ENCODE peak calls at places on chromosomes 11 and 22, in six cellular contexts. J is left ventricle myocardium inferior, C is cardiac muscle cell, K is PC-9, S is upper lobe of right lung, P is stomach. F is an unnamed sample. For H3K4me1 and H3K36me3, the result is how much of the 10 kb centered on the place peaks cover.

GRCh38 chr11:75142714-75143419 is 8.0 kb upstream of the SLCO2B1 start:
- DNase-seq in J (peak), C (peak), K (no peak), S (peak), P (peak), F (peak)

GRCh38 chr11:20026629-20027545 is 133.4 kb downstream of the DBX1 start:
- DNase-seq in J (no peak), C (no peak), K (peak), S (no peak), P (peak), F (no peak)

GRCh38 chr22:43218786-43219185 is 31.9 kb upstream of the TTLL12 start:
- DNase-seq in J (no peak), C (no peak), K (no peak), S (no peak), P (no peak), F (no peak)

GRCh38 chr11:15006139-15006759 is 34.1 kb upstream of the CALCA start:
- DNase-seq in J (no peak), C (peak), K (no peak), S (no peak), P (no peak), F (no peak)

GRCh38 chr11:36431429-36432092 is 78.5 kb downstream of the TRAF6 start:
- DNase-seq in J (peak), C (peak), K (peak), S (no peak), P (peak), F (peak)

GRCh38 chr11:62544521-62545436 is 1.8 kb downstream of the AHNAK start:
- DNase-seq in J (peak), C (peak), K (no peak), S (no peak), P (no peak), F (no peak)

GRCh38 chr11:952406-953385 is 27.0 kb downstream of the AP2A2 start:
- DNase-seq in J (no peak), C (peak), K (no peak), S (no peak), P (peak), F (no peak)

GRCh38 chr11:1298695-1299492 is 10.5 kb downstream of the TOLLIP start:
- DNase-seq in J (peak), C (peak), K (peak), S (peak), P (peak), F (peak)

GRCh38 chr11:95067042-95067827 is 516 bp downstream of the SRSF8 start:
- DNase-seq in J (peak), C (peak), K (peak), S (peak), P (peak), F (peak)

GRCh38 chr22:41106122-41106968 is 14.0 kb downstream of the EP300 start:
- DNase-seq in J (no peak), C (peak), K (no peak), S (no peak), P (no peak), F (no peak)

GRCh38 chr11:75946531-75947530 is 131.8 kb downstream of the UVRAG start:
- DNase-seq in J (no peak), C (peak), K (peak), S (no peak), P (no peak), F (no peak)

GRCh38 chr11:95229199-95230053 is 1.6 kb downstream of the SESN3 start:
- DNase-seq in J (no peak), C (peak), K (no peak), S (no peak), P (no peak), F (no peak)

GRCh38 chr11:2517386-2518064 is 72.7 kb downstream of the KCNQ1 start:
- DNase-seq in J (peak), C (no peak), K (no peak), S (peak), P (peak), F (no peak)

GRCh38 chr22:45261407-45262088 is 20.9 kb upstream of the KIAA0930 start:
- DNase-seq in J (no peak), C (no peak), K (no peak), S (no peak), P (peak), F (no peak)

GRCh38 chr11:1285316-1285744 is 24.1 kb downstream of the TOLLIP start:
- DNase-seq in J (no peak), C (no peak), K (no peak), S (no peak), P (no peak), F (no peak)

GRCh38 chr11:61160487-61161189 is 588 bp downstream of the VPS37C start:
- DNase-seq in J (no peak), C (no peak), K (no peak), S (no peak), P (peak), F (no peak)

GRCh38 chr11:124716596-124716995 is 23.1 kb upstream of the NRGN start:
- DNase-seq in J (no peak), C (peak), K (no peak), S (no peak), P (no peak), F (no peak)

GRCh38 chr22:20421507-20421874 is 16.1 kb downstream of the SCARF2 start:
- DNase-seq in J (no peak), C (no peak), K (no peak), S (peak), P (no peak), F (no peak)

GRCh38 chr22:20419664-20419951 is 18.0 kb downstream of the SCARF2 start:
- DNase-seq in J (no peak), C (no peak), K (no peak), S (no peak), P (no peak), F (no peak)

GRCh38 chr22:20414450-20414849 is 20.5 kb downstream of the ZNF74 start:
- DNase-seq in J (no peak), C (no peak), K (no peak), S (peak), P (no peak), F (no peak)

GRCh38 chr22:20420157-20420842 is 17.3 kb downstream of the SCARF2 start:
- DNase-seq in J (no peak), C (no peak), K (no peak), S (peak), P (no peak), F (no peak)

GRCh38 chr22:20418211-20418788 is 19.3 kb downstream of the SCARF2 start:
- DNase-seq in J (peak), C (peak), K (no peak), S (peak), P (peak), F (peak)
- H3K4me1 ChIP-seq in J (under half), C (under half), K (under half), S (under half), P (under half), F (under half)

GRCh38 chr22:50200333-50201190 is at the start of gene SELENOO:
- DNase-seq in J (peak), C (peak), K (peak), S (peak), P (peak), F (peak)

GRCh38 chr22:50198624-50199017 is 2.2 kb upstream of the SELENOO start:
- DNase-seq in J (no peak), C (no peak), K (no peak), S (no peak), P (no peak), F (no peak)

GRCh38 chr22:50199251-50199721 is 1.5 kb upstream of the SELENOO start:
- DNase-seq in J (no peak), C (no peak), K (no peak), S (no peak), P (no peak), F (no peak)

GRCh38 chr22:50201191-50202129 is 649 bp downstream of the SELENOO start:
- DNase-seq in J (no peak), C (no peak), K (no peak), S (no peak), P (peak), F (no peak)

DNA sequence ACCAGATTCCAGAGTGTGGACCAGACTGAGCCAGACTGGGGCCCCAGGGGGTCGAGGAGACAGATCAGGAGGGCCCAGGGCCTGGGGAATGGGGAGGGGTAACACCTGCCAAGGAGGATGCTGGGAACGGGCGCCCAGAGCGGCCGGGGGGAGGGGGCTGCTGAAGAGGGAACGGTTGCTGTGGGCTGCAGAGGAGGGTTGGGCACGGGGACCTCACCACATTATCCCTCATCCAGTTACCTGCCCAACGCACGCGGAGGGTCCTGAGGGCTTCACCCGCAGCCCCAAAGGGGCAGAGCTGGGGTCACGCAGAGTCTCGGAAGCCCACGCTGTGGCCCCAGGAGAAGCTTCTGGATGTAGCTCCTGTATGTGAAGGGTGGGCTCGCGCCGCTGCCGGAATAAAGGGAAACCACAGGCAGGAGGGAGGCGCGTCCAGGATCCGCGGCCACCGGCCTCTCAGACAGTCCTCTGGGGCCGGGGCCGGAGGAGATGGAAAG is 927 bp upstream of the SELENOO start:
- DNase-seq in J (no peak), C (no peak), K (no peak), S (no peak), P (peak), F (no peak)
- H3K36me3 ChIP-seq in J (under half), C (under half), K (under half), S (under half), P (under half), F (under half)

GRCh38 chr22:35411112-35411511 is 11.2 kb downstream of the MCM5 start:
- DNase-seq in J (no peak), C (no peak), K (no peak), S (no peak), P (no peak), F (no peak)
- TF ChIP-seq CTCF in J (peak), C (no peak), K (no peak), S (no peak), P (no peak), F (peak)

DNA sequence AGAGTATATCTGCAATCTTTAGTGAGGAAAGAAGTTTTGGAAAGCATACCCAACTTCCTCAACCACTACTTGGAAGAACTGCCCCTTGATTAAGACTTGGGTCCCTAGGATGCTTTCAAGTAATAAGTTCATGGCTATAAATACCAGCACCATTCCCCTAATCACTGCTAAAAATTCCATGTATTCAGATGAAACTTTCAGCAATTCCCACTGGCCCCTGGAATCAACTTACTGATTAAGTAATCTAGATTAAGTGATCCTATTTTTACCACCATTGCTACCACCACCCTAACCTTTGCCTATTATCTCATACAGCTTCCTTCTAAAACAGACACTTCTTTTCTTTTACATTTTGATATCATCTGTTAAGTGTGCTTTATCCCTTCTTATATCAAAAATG is 10.5 kb downstream of the PICALM start:
- DNase-seq in J (no peak), C (no peak), K (no peak), S (no peak), P (no peak), F (no peak)
- H3K4me1 ChIP-seq in J (half or more), C (under half), K (under half), S (half or more), P (under half), F (half or more)

DNA sequence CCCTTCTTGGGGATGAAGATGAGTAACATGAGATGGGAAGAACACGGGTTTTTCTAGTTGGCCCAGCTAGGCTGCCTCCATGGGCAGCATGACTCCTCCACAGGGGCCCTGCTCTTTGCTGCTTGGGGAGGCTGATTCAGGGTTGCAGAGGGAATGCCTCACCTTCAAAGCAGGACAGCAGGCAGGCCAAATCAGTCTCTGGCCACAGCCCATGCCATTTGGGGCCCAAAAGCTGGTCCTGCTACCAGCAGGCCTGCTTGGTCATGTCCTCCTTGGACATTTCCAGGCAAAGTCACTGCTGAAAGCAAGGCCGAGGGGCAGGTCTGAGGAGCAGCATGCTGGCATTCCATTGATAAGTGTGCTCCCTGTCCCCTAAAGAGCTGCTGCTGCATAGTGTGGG is 13.8 kb upstream of the MAPK8IP1 start:
- DNase-seq in J (no peak), C (no peak), K (no peak), S (peak), P (no peak), F (no peak)
- H3K36me3 ChIP-seq in J (half or more), C (under half), K (under half), S (half or more), P (half or more), F (half or more)

DNA sequence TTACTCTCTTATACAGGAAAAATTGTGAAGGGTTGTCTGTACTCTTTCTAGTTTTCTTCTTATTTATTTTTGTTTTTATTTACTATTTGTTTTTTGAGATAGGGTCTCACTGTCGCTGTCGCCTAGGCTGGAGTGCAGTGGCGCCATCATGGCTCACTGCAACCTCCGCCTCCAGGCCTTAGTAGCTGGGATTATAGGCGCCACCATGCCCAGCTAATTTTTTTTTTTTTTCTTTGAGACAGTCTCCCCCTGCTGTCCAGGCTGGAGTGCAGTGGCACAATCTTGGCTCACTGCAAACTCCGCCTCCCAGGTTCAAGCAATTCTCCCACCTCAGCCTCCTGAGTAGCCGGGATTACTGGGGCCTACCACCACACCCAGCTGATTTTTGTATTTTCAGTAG is 18.4 kb downstream of the CUL5 start:
- DNase-seq in J (no peak), C (no peak), K (no peak), S (no peak), P (no peak), F (no peak)
- TF ChIP-seq CTCF in J (no peak), C (no peak), K (peak), S (no peak), P (no peak), F (no peak)

GRCh38 chr22:35043251-35043931 is 22.6 kb upstream of the ISX start:
- DNase-seq in J (no peak), C (no peak), K (no peak), S (no peak), P (no peak), F (no peak)

GRCh38 chr22:35046744-35047462 is 19.1 kb upstream of the ISX start:
- DNase-seq in J (no peak), C (no peak), K (no peak), S (no peak), P (no peak), F (no peak)

GRCh38 chr22:35043932-35044319 is 22.0 kb upstream of the ISX start:
- DNase-seq in J (no peak), C (no peak), K (no peak), S (no peak), P (no peak), F (no peak)

GRCh38 chr22:35044607-35045390 is 21.2 kb upstream of the ISX start:
- DNase-seq in J (no peak), C (no peak), K (no peak), S (no peak), P (no peak), F (no peak)

GRCh38 chr22:35045451-35045850 is 20.5 kb upstream of the ISX start:
- DNase-seq in J (no peak), C (no peak), K (no peak), S (no peak), P (no peak), F (no peak)
- H3K4me1 ChIP-seq in J (under half), C (under half), K (under half), S (under half), P (under half), F (under half)

DNA sequence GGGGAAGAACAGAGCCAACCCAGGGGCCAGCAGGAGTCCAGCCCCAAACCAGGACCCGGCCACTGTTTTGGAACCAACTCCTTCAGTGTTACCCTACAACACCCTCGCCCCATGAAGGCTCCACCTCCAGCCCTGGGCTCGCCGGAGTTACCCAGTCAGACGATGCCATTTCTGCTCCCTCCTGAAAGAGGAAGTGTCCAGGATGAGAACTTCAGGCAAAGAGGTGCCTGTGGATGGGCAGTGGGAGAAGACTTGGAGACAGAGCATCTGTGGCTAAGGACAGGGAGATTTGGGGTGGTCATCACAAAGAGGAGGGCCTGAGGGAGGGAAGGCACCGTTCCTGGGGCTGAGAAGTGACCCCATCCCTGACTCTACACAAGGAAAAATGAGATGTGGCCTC is 14.0 kb downstream of the APOBEC3B start:
- DNase-seq in J (no peak), C (no peak), K (no peak), S (no peak), P (no peak), F (no peak)
- H3K36me3 ChIP-seq in J (under half), C (under half), K (under half), S (under half), P (under half), F (under half)

GRCh38 chr11:6817668-6818067 is 18.2 kb upstream of the OR6A2 start:
- DNase-seq in J (no peak), C (no peak), K (no peak), S (no peak), P (no peak), F (no peak)
- TF ChIP-seq CTCF in J (no peak), C (no peak), K (no peak), S (no peak), P (no peak), F (no peak)

GRCh38 chr11:65096926-65097325 is 912 bp downstream of the VPS51 start:
- DNase-seq in J (no peak), C (no peak), K (no peak), S (no peak), P (no peak), F (no peak)
- H3K4me1 ChIP-seq in J (under half), C (under half), K (under half), S (under half), P (under half), F (under half)

F was measured in right atrium auricular region.